ENCODE peak calls at places on chromosomes 3 and 15, in ten cellular contexts. L is lower lobe of right lung, J is heart left ventricle, Z is right lobe of liver, W is right atrium auricular region, O is prostate gland, V is left lung, G is AG04450, D is neuronal stem cell, I is brain microvascular endothelial cell. R is an unnamed sample.

GRCh38 chr3:37221407-37221806 is 47.0 kb upstream of the LRRFIP2 start:
- DNase-seq in J (no peak), I (peak), V (no peak), Z (no peak), W (no peak), O (no peak), D (no peak), G (no peak), L (no peak), R (no peak)

GRCh38 chr3:112132975-112133448 is at the start of gene GCSAM:
- DNase-seq in O (peak), I (no peak), V (peak), D (no peak), J (no peak), W (no peak), G (no peak), L (peak), Z (peak), R (no peak)

GRCh38 chr3:54877675-54878544 is 49.9 kb downstream of the LRTM1 start:
- DNase-seq in L (no peak), O (no peak), G (no peak), W (no peak), D (no peak), J (no peak), V (no peak), I (no peak), Z (no peak), R (no peak)

GRCh38 chr15:45871121-45871855 is 236.5 kb downstream of the SQOR start:
- DNase-seq in V (no peak), Z (no peak), W (no peak), D (no peak), O (no peak), I (peak), L (no peak), J (no peak), G (no peak), R (no peak)

GRCh38 chr3:20054549-20054987 is 14.3 kb downstream of the KAT2B start:
- DNase-seq in L (no peak), Z (peak), D (no peak), W (peak), I (peak), J (no peak), O (peak), V (peak), G (no peak), R (peak)

GRCh38 chr3:70989174-70989573 is 594.4 kb downstream of the FOXP1 start:
- DNase-seq in L (no peak), J (no peak), W (no peak), V (no peak), I (no peak), O (no peak), G (no peak), Z (no peak), D (no peak), R (no peak)

GRCh38 chr3:63988943-63989342 is 34.4 kb downstream of the PSMD6 start:
- DNase-seq in O (no peak), Z (no peak), G (no peak), L (no peak), D (no peak), I (no peak), V (no peak), W (no peak), J (no peak), R (no peak)

GRCh38 chr15:29466292-29466691 is 196.7 kb upstream of the NSMCE3 start:
- DNase-seq in V (no peak), J (no peak), G (no peak), D (no peak), W (no peak), O (no peak), L (no peak), Z (no peak), I (no peak), R (no peak)

GRCh38 chr3:184757010-184757651 is 45.3 kb upstream of the MAGEF1 start:
- DNase-seq in L (no peak), W (peak), O (no peak), V (peak), J (peak), I (peak), D (no peak), Z (peak), G (peak), R (peak)

GRCh38 chr3:57706462-57706861 is 13.6 kb upstream of the DENND6A start:
- DNase-seq in W (no peak), Z (no peak), O (no peak), D (no peak), L (no peak), V (no peak), G (peak), I (peak), J (no peak), R (no peak)

GRCh38 chr3:123044981-123045763 is 17.6 kb upstream of the SEMA5B start:
- DNase-seq in L (no peak), O (no peak), V (no peak), Z (peak), I (no peak), J (no peak), D (no peak), G (no peak), W (no peak), R (no peak)

GRCh38 chr3:127448671-127449070 is 141.9 kb downstream of the TPRA1 start:
- DNase-seq in V (peak), W (no peak), J (no peak), L (no peak), G (no peak), Z (no peak), I (no peak), D (no peak), O (no peak), R (peak)

GRCh38 chr3:39668420-39668819 is 141.0 kb upstream of the MYRIP start:
- DNase-seq in L (no peak), Z (no peak), D (peak), J (no peak), V (no peak), O (no peak), W (no peak), I (peak), G (peak), R (no peak)

GRCh38 chr3:41148446-41148845 is 50.9 kb upstream of the CTNNB1 start:
- DNase-seq in I (no peak), O (no peak), V (no peak), G (no peak), D (no peak), W (no peak), J (no peak), Z (no peak), L (no peak), R (no peak)

GRCh38 chr3:4824948-4825325 is 154.3 kb upstream of the BHLHE40 start:
- DNase-seq in G (no peak), L (no peak), D (no peak), O (no peak), W (no peak), J (no peak), V (no peak), Z (no peak), I (peak), R (no peak)

GRCh38 chr3:40120816-40121215 is 188.7 kb upstream of the EIF1B start:
- DNase-seq in L (no peak), W (no peak), I (peak), V (no peak), O (no peak), J (no peak), D (no peak), Z (no peak), G (no peak), R (no peak)

GRCh38 chr3:104530934-104531333 is 835.8 kb upstream of the ALCAM start:
- DNase-seq in J (no peak), W (no peak), Z (no peak), V (no peak), I (no peak), D (no peak), G (no peak), L (no peak), O (no peak), R (no peak)

GRCh38 chr15:88832791-88833190 is 29.6 kb downstream of the ACAN start:
- DNase-seq in L (no peak), W (no peak), D (no peak), G (no peak), V (no peak), I (no peak), J (no peak), O (no peak), Z (no peak), R (no peak)

GRCh38 chr15:90924375-90924774 is 8.0 kb downstream of the HDDC3 start:
- DNase-seq in L (no peak), V (no peak), G (no peak), J (no peak), W (no peak), I (no peak), O (no peak), Z (no peak), D (no peak), R (no peak)

GRCh38 chr15:33846862-33847261 is 121.4 kb upstream of the CHRM5 start:
- DNase-seq in V (no peak), W (no peak), I (no peak), G (no peak), Z (no peak), O (no peak), D (no peak), J (no peak), L (no peak), R (no peak)

GRCh38 chr3:24640330-24640877 is 145.8 kb upstream of the THRB start:
- DNase-seq in V (no peak), I (peak), O (no peak), D (no peak), Z (no peak), W (no peak), J (no peak), L (no peak), G (no peak), R (no peak)

GRCh38 chr15:96893159-96893906 is 562.8 kb downstream of the NR2F2 start:
- DNase-seq in I (peak), V (no peak), O (peak), J (no peak), L (no peak), Z (no peak), G (no peak), D (peak), W (no peak), R (peak)

GRCh38 chr15:72155021-72155621 is 36.9 kb downstream of the SENP8 start:
- DNase-seq in J (peak), Z (peak), O (peak), V (peak), L (peak), I (no peak), D (no peak), G (no peak), W (peak), R (peak)

GRCh38 chr3:13770390-13771169 is 109.3 kb downstream of the WNT7A start:
- DNase-seq in W (no peak), D (no peak), Z (no peak), O (no peak), J (peak), V (no peak), I (no peak), L (no peak), G (no peak), R (peak)

GRCh38 chr15:95175914-95176658 is 944.7 kb downstream of the MCTP2 start:
- DNase-seq in O (no peak), Z (no peak), L (no peak), G (no peak), I (peak), V (no peak), W (no peak), J (no peak), D (no peak), R (no peak)

GRCh38 chr3:101779808-101780366 is 876 bp downstream of the NXPE3 start:
- DNase-seq in V (no peak), L (no peak), I (no peak), D (no peak), O (no peak), G (no peak), Z (no peak), W (no peak), J (no peak), R (no peak)

GRCh38 chr3:174955513-174956001 is 96.4 kb downstream of the NAALADL2 start:
- DNase-seq in G (no peak), W (no peak), I (peak), O (no peak), Z (no peak), L (no peak), D (no peak), J (no peak), V (no peak), R (no peak)

GRCh38 chr15:76012021-76012551 is at the start of gene NRG4:
- DNase-seq in I (no peak), D (no peak), J (no peak), L (no peak), W (no peak), G (no peak), V (no peak), O (no peak), Z (no peak), R (peak)

GRCh38 chr15:68617001-68617400 is 38.2 kb downstream of the CORO2B start:
- DNase-seq in G (no peak), Z (no peak), I (no peak), D (no peak), L (no peak), J (no peak), V (no peak), W (no peak), O (no peak), R (no peak)

GRCh38 chr15:49622561-49622960 is 1.7 kb downstream of the DTWD1 start:
- DNase-seq in J (no peak), O (no peak), W (no peak), Z (no peak), G (no peak), L (no peak), I (no peak), D (no peak), V (no peak), R (no peak)

GRCh38 chr3:146634346-146634745 is 29.2 kb upstream of the PLSCR5 start:
- DNase-seq in D (no peak), G (no peak), O (no peak), I (no peak), W (no peak), L (no peak), J (no peak), Z (no peak), V (no peak), R (no peak)

GRCh38 chr3:194364652-194365434 is 4.7 kb downstream of the LRRC15 start:
- DNase-seq in I (peak), D (no peak), Z (no peak), O (no peak), W (no peak), G (peak), L (no peak), J (no peak), V (peak), R (no peak)
- H3K27ac ChIP-seq in I (no peak), D (no peak), Z (no peak), O (no peak), W (no peak), G (peak), L (no peak), J (no peak), V (no peak), R (no peak)

DNA sequence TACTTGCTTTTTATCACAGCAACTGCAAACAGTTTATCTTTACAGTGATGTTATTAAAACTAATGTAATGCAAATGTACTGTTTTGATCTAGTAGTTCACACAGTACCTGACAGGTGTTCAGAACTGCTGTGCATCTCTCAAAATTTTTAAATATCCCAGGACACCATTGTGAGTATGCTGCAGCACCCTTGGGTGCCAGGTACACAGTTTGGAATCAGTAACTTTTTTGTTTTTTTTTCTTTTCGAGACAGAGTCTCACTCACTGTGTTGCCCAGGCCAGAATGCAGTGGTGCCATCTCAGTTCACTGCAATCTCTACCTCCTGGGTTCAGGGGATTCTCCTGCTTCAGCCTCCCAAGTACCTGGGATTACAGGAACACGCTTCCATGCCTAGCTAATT is 3.0 kb downstream of the KNL1 start:
- DNase-seq in V (no peak), L (no peak), G (no peak), O (no peak), W (no peak), D (no peak), Z (no peak), I (no peak), J (no peak), R (no peak)
- H3K27ac ChIP-seq in V (no peak), L (no peak), G (no peak), O (no peak), W (no peak), D (no peak), Z (no peak), I (no peak), J (no peak), R (no peak)

DNA sequence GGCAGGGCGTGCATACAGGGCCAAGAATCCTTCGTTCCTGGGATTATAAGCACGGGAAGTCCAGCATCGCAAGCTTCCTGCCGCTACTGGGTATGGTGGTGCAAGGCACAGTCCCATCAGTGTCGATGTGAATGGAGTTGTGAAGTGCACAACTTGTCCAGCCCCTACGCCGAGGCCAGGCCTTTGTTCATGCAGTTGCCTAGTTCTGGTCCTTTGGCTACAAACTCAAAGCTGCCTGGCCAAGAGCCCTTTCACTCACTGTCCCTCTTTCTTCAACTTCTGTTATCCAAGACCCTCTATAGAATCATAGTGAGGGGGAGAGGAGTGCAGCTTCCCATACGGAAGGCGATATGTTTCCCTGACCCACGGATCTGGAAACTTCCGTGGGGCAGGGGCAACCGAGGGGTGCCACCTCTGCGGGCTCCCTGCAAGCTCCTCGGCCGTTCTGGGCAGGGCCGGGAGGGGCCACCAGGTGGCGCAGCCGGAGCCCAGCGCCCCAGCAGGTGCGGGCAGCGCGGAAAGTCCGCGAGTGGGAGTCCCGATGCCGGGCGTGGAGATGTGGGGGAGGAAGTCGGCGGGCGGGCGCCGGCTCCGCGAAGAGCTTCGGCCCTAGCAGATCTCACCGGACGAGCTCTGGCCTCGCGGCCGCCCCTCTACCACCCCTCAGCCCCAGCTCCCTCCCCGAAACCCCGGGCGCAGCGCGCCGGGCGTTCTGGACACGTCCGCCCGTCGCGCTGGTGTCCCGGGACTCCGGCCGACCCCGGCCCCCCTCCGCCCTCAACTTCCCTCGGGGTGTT is 693 bp downstream of the RASGRP1 start:
- DNase-seq in D (peak), I (no peak), Z (peak), L (peak), O (peak), G (no peak), J (peak), V (peak), W (no peak), R (peak)
- H3K27ac ChIP-seq in D (no peak), I (no peak), Z (peak), L (peak), O (peak), G (no peak), J (no peak), V (peak), W (no peak), R (peak)

DNA sequence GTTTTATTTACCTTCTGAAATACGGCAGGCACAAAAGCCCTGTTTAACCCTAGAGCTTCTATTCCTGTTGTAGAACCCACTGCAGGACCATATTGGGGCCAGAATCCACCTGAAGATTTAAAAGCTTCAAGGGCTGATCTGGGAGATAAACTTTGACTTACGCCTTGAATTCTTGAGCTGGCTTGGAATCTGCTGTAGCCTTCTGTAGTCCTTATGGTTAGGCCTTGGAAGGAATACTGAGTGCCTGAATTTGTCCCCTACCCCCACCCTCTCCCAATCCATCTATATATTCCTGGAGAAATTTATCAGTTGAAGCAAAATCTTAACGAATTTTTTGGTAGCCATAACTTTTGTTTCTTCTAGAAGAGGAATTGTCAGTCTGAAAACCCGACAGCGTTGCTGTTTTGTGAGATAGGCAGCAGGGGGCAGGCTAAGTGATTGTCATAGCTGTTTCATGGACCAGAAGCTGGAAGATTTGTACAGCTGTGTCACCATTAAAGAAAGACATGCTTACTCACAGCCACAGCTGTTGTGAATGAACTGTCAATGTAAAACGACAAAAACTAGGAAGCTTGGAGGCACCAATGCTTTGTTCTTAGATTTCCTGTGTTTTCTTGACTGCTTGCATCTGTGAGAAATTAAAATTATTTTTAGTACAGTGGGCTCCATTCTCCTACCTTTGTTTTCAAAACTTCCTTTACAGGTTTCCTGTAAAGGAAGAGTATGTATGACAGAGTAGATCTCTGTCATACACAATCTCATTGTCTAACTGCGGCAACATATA is 12.8 kb downstream of the LXN start:
- DNase-seq in J (no peak), I (peak), L (no peak), D (peak), Z (no peak), W (peak), V (peak), G (peak), O (peak), R (peak)
- H3K27ac ChIP-seq in J (peak), I (peak), L (peak), D (no peak), Z (no peak), W (peak), V (peak), G (no peak), O (no peak), R (no peak)

GRCh38 chr3:49899815-49900214 is 3.9 kb downstream of the MST1R start:
- DNase-seq in J (no peak), G (no peak), W (no peak), D (no peak), I (no peak), Z (no peak), O (no peak), V (no peak), L (no peak), R (no peak)
- H3K27ac ChIP-seq in J (no peak), G (no peak), W (no peak), D (no peak), I (no peak), Z (no peak), O (no peak), V (peak), L (peak), R (peak)